ENCODE peak calls at places on chromosomes 5 and 9, in seven cellular contexts. F is right lobe of liver, I is body of pancreas, Z is aorta, L is heart left ventricle, D is HCT116, K is lower lobe of right lung. Q is an unnamed sample.

GRCh38 chr5:79025054-79025465 is 40.0 kb upstream of the ARSB start:
- ATAC-seq in F (peak; percentile 78), I (peak; percentile 68), Z (peak; percentile 88), L (peak; percentile 45), D (peak; percentile 68), K (peak; percentile 71), Q (peak; percentile 68)

GRCh38 chr5:173165193-173165988 is 21.1 kb downstream of the BNIP1 start:
- ATAC-seq in F (peak; percentile 68), I (peak; percentile 18), Z (no peak), L (peak; percentile 88), D (no peak), K (no peak), Q (no peak)

GRCh38 chr9:114737118-114737517 is 55.1 kb upstream of the TEX48 start:
- ATAC-seq in F (no peak), I (no peak), Z (no peak), L (no peak), D (peak; percentile 11), K (no peak), Q (no peak)

GRCh38 chr9:112754578-112754977 is 4.0 kb downstream of the SNX30 start:
- ATAC-seq in F (no peak), I (no peak), Z (no peak), L (no peak), D (peak; percentile 12), K (no peak), Q (no peak)

GRCh38 chr9:110207071-110207923 is 662 bp downstream of the C9orf152 start:
- ATAC-seq in F (peak; percentile 46), I (peak; percentile 94), Z (peak; percentile 14), L (no peak), D (peak; percentile 30), K (peak; percentile 91), Q (no peak)

GRCh38 chr9:4826417-4827166 is 33.8 kb downstream of the RCL1 start:
- ATAC-seq in F (no peak), I (no peak), Z (no peak), L (peak; percentile 7), D (no peak), K (peak; percentile 77), Q (no peak)

GRCh38 chr5:124090115-124090514 is 578.1 kb downstream of the CSNK1G3 start:
- ATAC-seq in F (no peak), I (no peak), Z (no peak), L (no peak), D (no peak), K (no peak), Q (no peak)

GRCh38 chr9:127525426-127526188 is 74.3 kb downstream of the LRSAM1 start:
- ATAC-seq in F (no peak), I (no peak), Z (no peak), L (peak; percentile 57), D (peak; percentile 64), K (no peak), Q (no peak)

GRCh38 chr5:76451046-76451701 is 48.1 kb downstream of the IQGAP2 start:
- ATAC-seq in F (peak; percentile 17), I (no peak), Z (no peak), L (no peak), D (no peak), K (no peak), Q (no peak)

GRCh38 chr5:52818360-52818759 is 30.6 kb downstream of the ITGA1 start:
- ATAC-seq in F (no peak), I (no peak), Z (no peak), L (no peak), D (no peak), K (no peak), Q (no peak)

GRCh38 chr5:66860199-66860975 is 264.2 kb downstream of the MAST4 start:
- ATAC-seq in F (peak; percentile 58), I (no peak), Z (no peak), L (peak; percentile 43), D (no peak), K (no peak), Q (no peak)

GRCh38 chr9:27535701-27536118 is 6.1 kb upstream of the MOB3B start:
- ATAC-seq in F (no peak), I (no peak), Z (no peak), L (no peak), D (peak; percentile 78), K (peak; percentile 43), Q (no peak)

GRCh38 chr9:116345817-116346216 is 192.2 kb downstream of the PAPPA start:
- ATAC-seq in F (peak; percentile 58), I (no peak), Z (no peak), L (peak; percentile 24), D (no peak), K (no peak), Q (no peak)

GRCh38 chr9:14366071-14366470 is 52.1 kb upstream of the NFIB start:
- ATAC-seq in F (no peak), I (no peak), Z (peak; percentile 83), L (peak; percentile 53), D (no peak), K (no peak), Q (peak; percentile 54)

GRCh38 chr5:61047346-61047745 is 102.3 kb downstream of the NDUFAF2 start:
- ATAC-seq in F (no peak), I (no peak), Z (no peak), L (no peak), D (no peak), K (no peak), Q (no peak)

GRCh38 chr9:104841601-104842106 is 77.7 kb downstream of the NIPSNAP3B start:
- ATAC-seq in F (peak; percentile 88), I (no peak), Z (peak; percentile 67), L (no peak), D (no peak), K (peak; percentile 88), Q (peak; percentile 63)

GRCh38 chr9:107756091-107756490 is 266.5 kb upstream of the KLF4 start:
- ATAC-seq in F (no peak), I (no peak), Z (no peak), L (no peak), D (no peak), K (no peak), Q (no peak)

GRCh38 chr5:123351315-123351714 is 71.9 kb downstream of the CEP120 start:
- ATAC-seq in F (no peak), I (no peak), Z (no peak), L (no peak), D (no peak), K (no peak), Q (no peak)

GRCh38 chr9:120541921-120542320 is 38.0 kb downstream of the CDK5RAP2 start:
- ATAC-seq in F (no peak), I (no peak), Z (no peak), L (no peak), D (no peak), K (no peak), Q (no peak)

GRCh38 chr9:131657031-131657377 is 82.9 kb downstream of the RAPGEF1 start:
- ATAC-seq in F (no peak), I (no peak), Z (no peak), L (no peak), D (no peak), K (peak; percentile 5), Q (no peak)

GRCh38 chr5:35518104-35518503 is 99.6 kb upstream of the SPEF2 start:
- ATAC-seq in F (no peak), I (no peak), Z (no peak), L (no peak), D (no peak), K (peak; percentile 67), Q (no peak)

GRCh38 chr5:167688331-167688730 is 603.1 kb upstream of the WWC1 start:
- ATAC-seq in F (no peak), I (no peak), Z (no peak), L (no peak), D (no peak), K (no peak), Q (no peak)

GRCh38 chr9:137391411-137391754 is 31.6 kb downstream of the EXD3 start:
- ATAC-seq in F (no peak), I (peak; percentile 25), Z (no peak), L (peak; percentile 76), D (peak; percentile 44), K (peak; percentile 40), Q (peak; percentile 55)

GRCh38 chr5:72353046-72353445 is 32.9 kb downstream of the PTCD2 start:
- ATAC-seq in F (no peak), I (no peak), Z (no peak), L (no peak), D (no peak), K (no peak), Q (no peak)

GRCh38 chr5:136191304-136192014 is 1.5 kb downstream of the SMIM32 start:
- ATAC-seq in F (peak; percentile 41), I (no peak), Z (no peak), L (no peak), D (no peak), K (no peak), Q (no peak)

GRCh38 chr9:127545196-127546124 is 66.6 kb upstream of the STXBP1 start:
- ATAC-seq in F (peak; percentile 88), I (peak; percentile 87), Z (peak; percentile 3), L (peak; percentile 30), D (peak; percentile 25), K (peak; percentile 87), Q (peak; percentile 50)

GRCh38 chr9:93960221-93960970 is 5.2 kb upstream of the BARX1 start:
- ATAC-seq in F (no peak), I (no peak), Z (no peak), L (no peak), D (no peak), K (no peak), Q (no peak)

DNA sequence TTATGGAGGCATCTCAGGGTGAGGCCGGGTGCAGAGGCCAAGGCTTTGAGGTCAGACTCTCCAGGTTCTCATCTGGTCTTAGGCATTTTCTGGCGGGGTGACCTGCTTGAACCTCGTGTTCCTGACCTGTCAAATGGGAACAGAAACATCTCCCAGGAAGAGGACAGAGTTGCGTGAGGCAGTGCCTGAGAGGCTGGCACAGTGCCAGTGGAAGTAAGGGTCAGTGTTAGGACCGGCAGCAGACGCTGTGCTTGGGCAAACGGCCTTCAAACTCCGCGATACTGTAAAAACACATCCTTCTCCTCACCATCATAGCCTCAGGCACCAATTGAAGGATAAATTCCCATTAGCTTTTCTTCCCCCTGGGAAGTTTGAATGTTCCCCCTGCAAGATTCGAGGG is 55.6 kb upstream of the FCN2 start:
- ATAC-seq in F (no peak), I (no peak), Z (no peak), L (no peak), D (no peak), K (no peak), Q (no peak)
- H3K36me3 ChIP-seq in F (no peaks in the 10 kb centered on the region), I (no peaks in the 10 kb centered on the region), Z (no peaks in the 10 kb centered on the region), L (peaks cover 19% of the 10 kb centered on the region), D (no peaks in the 10 kb centered on the region), K (peaks cover 19% of the 10 kb centered on the region), Q (no peaks in the 10 kb centered on the region)

GRCh38 chr5:80177236-80177635 is 78.6 kb downstream of the SERINC5 start:
- ATAC-seq in F (no peak), I (no peak), Z (no peak), L (no peak), D (no peak), K (no peak), Q (no peak)
- H3K36me3 ChIP-seq in F (peaks cover 2% of the 10 kb centered on the region), I (peaks cover 4% of the 10 kb centered on the region), Z (no peaks in the 10 kb centered on the region), L (peaks cover 28% of the 10 kb centered on the region), D (no peaks in the 10 kb centered on the region), K (peaks cover 29% of the 10 kb centered on the region), Q (no peaks in the 10 kb centered on the region)

DNA sequence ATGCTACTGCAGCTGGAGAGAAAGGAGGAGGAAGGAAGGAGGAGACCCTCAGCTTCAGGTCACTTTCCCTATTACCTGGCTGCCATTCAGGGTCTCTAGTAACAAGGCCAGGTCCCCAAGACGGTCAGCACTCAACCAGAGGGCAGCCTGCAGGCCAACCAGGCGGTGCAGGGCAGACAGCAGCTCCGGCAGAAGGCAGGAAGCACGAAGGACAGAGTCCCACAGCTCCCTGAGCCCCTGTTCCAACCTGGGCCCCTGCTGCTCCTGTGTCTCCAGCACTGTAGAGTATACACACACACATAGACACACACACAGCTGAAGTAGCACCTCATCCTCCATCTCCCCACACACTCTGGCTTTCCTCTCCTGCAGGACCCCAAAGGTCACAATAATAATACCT is 1.7 kb downstream of the FANCG start:
- ATAC-seq in F (no peak), I (no peak), Z (no peak), L (no peak), D (no peak), K (no peak), Q (no peak)
- H3K36me3 ChIP-seq in F (no peaks in the 10 kb centered on the region), I (no peaks in the 10 kb centered on the region), Z (no peaks in the 10 kb centered on the region), L (no peaks in the 10 kb centered on the region), D (peaks cover 2% of the 10 kb centered on the region), K (no peaks in the 10 kb centered on the region), Q (no peaks in the 10 kb centered on the region)

GRCh38 chr5:142550471-142550870 is 135.4 kb downstream of the FGF1 start:
- ATAC-seq in F (no peak), I (no peak), Z (no peak), L (no peak), D (no peak), K (no peak), Q (no peak)
- H3K36me3 ChIP-seq in F (no peaks in the 10 kb centered on the region), I (no peaks in the 10 kb centered on the region), Z (no peaks in the 10 kb centered on the region), L (no peaks in the 10 kb centered on the region), D (no peaks in the 10 kb centered on the region), K (no peaks in the 10 kb centered on the region), Q (no peaks in the 10 kb centered on the region)

Q was measured in gastroesophageal sphincter.